ENCODE peak calls at places on chromosomes 5 and 9, in six cellular contexts. V is adrenal gland, X is mesothelial cell of epicardium, M is sigmoid colon, G is AG04450, P is Peyer's patch. O is an unnamed sample.
A peak's percentile ranks its signal among the peaks of the same experiment; 100 is the strongest.

GRCh38 chr5:168295574-168296201 is 4.2 kb downstream of the WWC1 start:
- DNase-seq in M (no peak), X (peak; percentile 55), V (no peak), G (peak; percentile 46), P (no peak), O (peak; percentile 48)

GRCh38 chr9:97072285-97072770 is 33.4 kb upstream of the CTSV start:
- DNase-seq in G (no peak), V (no peak), M (no peak), X (no peak), P (no peak), O (no peak)

GRCh38 chr5:150656191-150657132 is 4.6 kb upstream of the MYOZ3 start:
- DNase-seq in G (no peak), M (peak; percentile 88), V (peak; percentile 86), P (peak; percentile 87), X (peak; percentile 88), O (peak; percentile 84)

GRCh38 chr5:168946363-168946762 is 354.6 kb downstream of the SLIT3 start:
- DNase-seq in V (no peak), X (no peak), M (no peak), G (no peak), P (no peak), O (peak; percentile 9)

GRCh38 chr5:56950626-56951130 is 1.2 kb downstream of the MIER3 start:
- DNase-seq in P (peak; percentile 73), G (peak; percentile 21), X (peak; percentile 77), V (peak; percentile 76), M (peak; percentile 86), O (no peak)

GRCh38 chr5:72852356-72852755 is 35.9 kb downstream of the TNPO1 start:
- DNase-seq in G (no peak), X (no peak), M (no peak), V (no peak), P (no peak), O (no peak)

GRCh38 chr5:170747851-170748250 is 35.7 kb upstream of the GABRP start:
- DNase-seq in P (no peak), V (peak; percentile 47), M (no peak), X (peak; percentile 40), G (no peak), O (peak; percentile 48)

GRCh38 chr5:150590979-150591411 is 49.5 kb upstream of the SYNPO start:
- DNase-seq in G (no peak), P (peak; percentile 54), V (no peak), X (no peak), M (peak; percentile 73), O (no peak)

GRCh38 chr9:21996438-21996837 is 1.8 kb downstream of the CDKN2B-AS1 start:
- DNase-seq in X (no peak), G (no peak), V (no peak), P (no peak), M (no peak), O (no peak)

GRCh38 chr9:113237026-113237425 is 15.7 kb downstream of the SLC31A1 start:
- DNase-seq in V (no peak), X (no peak), M (no peak), G (no peak), P (no peak), O (no peak)

GRCh38 chr5:98750693-98751092 is 22.8 kb upstream of the RGMB start:
- DNase-seq in V (no peak), X (no peak), G (no peak), P (no peak), M (no peak), O (no peak)

GRCh38 chr9:105072476-105072875 is 144.5 kb upstream of the ABCA1 start:
- DNase-seq in G (no peak), V (no peak), P (no peak), M (no peak), X (no peak), O (no peak)

GRCh38 chr9:109122726-109123621 is 3.2 kb upstream of the TMEM245 start:
- DNase-seq in P (no peak), M (no peak), X (no peak), G (no peak), V (no peak), O (no peak)

GRCh38 chr5:1093361-1093760 is 18.5 kb downstream of the SLC12A7 start:
- DNase-seq in V (no peak), G (no peak), P (peak; percentile 91), M (no peak), X (no peak), O (no peak)

GRCh38 chr5:73093943-73094342 is 26.4 kb upstream of the TMEM171 start:
- DNase-seq in M (no peak), X (no peak), P (no peak), V (peak; percentile 83), G (no peak), O (no peak)

GRCh38 chr9:79302002-79302401 is 269.8 kb upstream of the TLE4 start:
- DNase-seq in M (no peak), V (no peak), G (no peak), X (no peak), P (no peak), O (no peak)

GRCh38 chr9:20321683-20322082 is 300.6 kb downstream of the MLLT3 start:
- DNase-seq in V (no peak), P (no peak), X (no peak), G (no peak), M (no peak), O (no peak)

GRCh38 chr9:14165376-14166035 is 148.4 kb downstream of the NFIB start:
- DNase-seq in M (no peak), V (no peak), P (no peak), X (no peak), G (no peak), O (no peak)

GRCh38 chr5:176573564-176574296 is 24.6 kb downstream of the CDHR2 start:
- DNase-seq in G (peak; percentile 8), V (peak; percentile 85), P (peak; percentile 79), X (peak; percentile 78), M (peak; percentile 73), O (peak; percentile 64)

GRCh38 chr5:54758038-54758437 is 227.4 kb downstream of the ESM1 start:
- DNase-seq in V (no peak), P (no peak), X (no peak), G (peak; percentile 84), M (no peak), O (no peak)

GRCh38 chr5:45410304-45410995 is 285.7 kb downstream of the HCN1 start:
- DNase-seq in P (no peak), V (no peak), M (no peak), G (no peak), X (no peak), O (no peak)

GRCh38 chr5:140967226-140967893 is 1.1 kb downstream of the PCDHAC2 start:
- DNase-seq in M (no peak), V (no peak), G (no peak), X (no peak), P (no peak), O (no peak)

GRCh38 chr9:136138566-136138965 is 19.9 kb upstream of the TMEM250 start:
- DNase-seq in G (no peak), P (no peak), V (no peak), M (no peak), X (peak; percentile 63), O (peak; percentile 58)

GRCh38 chr5:177320879-177321278 is 9.2 kb upstream of the MXD3 start:
- DNase-seq in P (peak; percentile 28), G (no peak), M (no peak), X (no peak), V (no peak), O (no peak)

GRCh38 chr5:16519435-16519834 is 53.8 kb upstream of the ZNF622 start:
- DNase-seq in P (no peak), X (no peak), G (no peak), V (no peak), M (no peak), O (no peak)

DNA sequence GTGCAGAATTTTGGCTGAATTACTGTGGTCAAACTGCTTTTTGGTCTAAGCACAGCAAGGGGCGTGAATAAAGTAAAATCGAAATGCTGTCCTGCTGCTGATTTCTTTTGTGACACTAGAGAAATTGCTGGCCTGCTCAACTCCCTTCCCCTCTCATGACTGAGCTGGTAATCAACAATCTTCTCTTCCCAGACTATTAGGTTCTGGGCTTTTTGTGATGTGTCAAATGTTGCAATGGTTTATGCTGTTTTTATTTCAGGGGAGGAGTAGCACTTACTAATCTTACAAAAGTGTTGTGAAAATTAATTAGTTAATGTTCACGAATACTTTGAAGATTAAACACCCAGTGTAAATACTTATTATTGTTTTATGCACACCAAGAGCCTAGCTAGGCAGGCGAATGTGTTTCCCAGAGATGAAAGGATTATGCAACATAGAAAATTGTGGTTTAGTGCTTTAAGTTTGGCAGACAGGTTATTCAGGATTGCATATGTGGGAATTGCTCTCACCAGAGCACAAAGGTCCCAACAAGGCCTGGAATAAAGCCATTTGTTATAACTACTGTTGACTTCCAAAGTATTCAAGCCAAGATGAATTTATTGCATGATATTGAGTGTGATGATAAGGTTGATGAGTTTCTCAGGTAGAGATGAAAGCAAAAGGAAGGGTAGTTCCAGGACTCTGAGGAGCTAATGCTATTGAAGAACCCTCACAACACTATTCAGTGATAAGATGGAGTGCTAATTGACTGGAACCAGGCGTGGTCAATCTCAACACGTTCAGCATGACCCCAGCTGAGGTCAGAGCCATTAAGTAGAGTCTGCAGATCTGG is 280.7 kb upstream of the ZNF608 start:
- DNase-seq in X (no peak), M (no peak), P (no peak), G (no peak), V (no peak), O (no peak)
- TF ChIP-seq CTCF in X (no peak), M (no peak), P (no peak), G (no peak), V (no peak), O (no peak)

GRCh38 chr9:98365227-98365669 is 109.8 kb upstream of the TBC1D2 start:
- DNase-seq in P (no peak), M (no peak), X (no peak), V (no peak), G (no peak), O (no peak)
- TF ChIP-seq CTCF in P (no peak), M (no peak), X (peak; percentile 63), V (no peak), G (peak; percentile 53), O (peak; percentile 40)

GRCh38 chr5:134559672-134560071 is 34.2 kb downstream of the JADE2 start:
- DNase-seq in V (no peak), X (no peak), P (no peak), M (no peak), G (no peak), O (no peak)

GRCh38 chr5:134560698-134561097 is 35.2 kb downstream of the JADE2 start:
- DNase-seq in P (no peak), G (no peak), V (no peak), X (no peak), M (no peak), O (no peak)

GRCh38 chr5:134563962-134564361 is 38.5 kb downstream of the JADE2 start:
- DNase-seq in V (no peak), G (no peak), X (no peak), M (no peak), P (no peak), O (no peak)

GRCh38 chr5:134564396-134564795 is 38.9 kb downstream of the JADE2 start:
- DNase-seq in M (no peak), G (no peak), P (no peak), X (no peak), V (no peak), O (no peak)

DNA sequence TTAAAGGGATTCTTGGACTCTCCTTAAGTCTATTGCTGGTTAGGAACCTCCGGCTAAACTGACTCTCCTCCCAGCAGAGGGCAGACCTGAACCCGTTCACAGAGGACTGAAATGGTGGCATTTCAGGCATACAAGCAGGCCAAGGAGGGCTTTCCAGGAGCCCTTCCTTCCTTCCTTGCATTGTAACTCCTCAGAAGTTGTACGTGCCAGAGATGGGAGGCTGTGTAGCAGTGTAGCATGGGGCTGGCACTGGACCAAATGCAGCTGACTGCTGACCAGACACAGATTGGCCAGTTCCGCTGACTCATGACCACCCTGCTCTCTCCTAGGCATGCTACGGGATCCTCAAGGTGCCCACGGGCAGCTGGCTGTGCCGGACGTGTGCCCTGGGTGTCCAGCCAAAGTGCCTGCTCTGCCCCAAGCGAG is 36.4 kb downstream of the JADE2 start:
- DNase-seq in P (no peak), V (peak; percentile 96), X (no peak), G (no peak), M (no peak), O (no peak)
- TF ChIP-seq CTCF in P (no peak), V (peak; percentile 35), X (no peak), G (peak; percentile 59), M (no peak), O (peak; percentile 50)

GRCh38 chr9:129568560-129569505 is 52.1 kb downstream of the C9orf50 start:
- DNase-seq in P (no peak), M (peak; percentile 82), V (peak; percentile 71), G (no peak), X (peak; percentile 71), O (peak; percentile 86)
- TF ChIP-seq CTCF in P (no peak), M (no peak), V (no peak), G (no peak), X (no peak), O (peak; percentile 8)